ENCODE peak calls at places on chromosomes 12 and 14, in four cellular contexts. D, O, Y and H are unnamed samples.

GRCh38 chr14:53306926-53307325 is 153.8 kb upstream of the DDHD1 start:
- DNase-seq in D (no peak), O (no peak), Y (no peak), H (no peak)

GRCh38 chr14:100779691-100780080 is 46.2 kb upstream of the MEG3 start:
- DNase-seq in D (no peak), O (peak; percentile 56), Y (no peak), H (no peak)

GRCh38 chr12:91180577-91180976 is 2.0 kb downstream of the DCN start:
- DNase-seq in D (no peak), O (no peak), Y (no peak), H (no peak)

GRCh38 chr12:70408004-70408790 is 42.1 kb downstream of the KCNMB4 start:
- DNase-seq in D (no peak), O (no peak), Y (no peak), H (no peak)

GRCh38 chr12:80321653-80322052 is 122.4 kb upstream of the PTPRQ start:
- DNase-seq in D (no peak), O (no peak), Y (peak; percentile 60), H (peak; percentile 21)

GRCh38 chr14:27056586-27056985 is 458.8 kb upstream of the NOVA1 start:
- DNase-seq in D (no peak), O (no peak), Y (peak; percentile 6), H (no peak)

GRCh38 chr14:78758333-78758732 is 588.2 kb downstream of the NRXN3 start:
- DNase-seq in D (no peak), O (no peak), Y (no peak), H (no peak)

GRCh38 chr14:102264355-102264754 is 40.6 kb downstream of the MOK start:
- DNase-seq in D (no peak), O (no peak), Y (no peak), H (no peak)

GRCh38 chr14:100370003-100370402 is 46.9 kb downstream of the SLC25A47 start:
- DNase-seq in D (no peak), O (no peak), Y (no peak), H (no peak)

GRCh38 chr12:124761876-124762275 is 101.8 kb downstream of the SCARB1 start:
- DNase-seq in D (no peak), O (no peak), Y (no peak), H (no peak)

GRCh38 chr12:24387381-24387780 is 437.9 kb upstream of the SOX5 start:
- DNase-seq in D (no peak), O (no peak), Y (no peak), H (no peak)

GRCh38 chr14:28482644-28483043 is 283.9 kb upstream of the FOXG1 start:
- DNase-seq in D (no peak), O (no peak), Y (no peak), H (no peak)

GRCh38 chr12:75715323-75715644 is 203.9 kb upstream of the KRR1 start:
- DNase-seq in D (no peak), O (no peak), Y (no peak), H (no peak)

GRCh38 chr14:62674833-62675232 is 370.4 kb downstream of the KCNH5 start:
- DNase-seq in D (no peak), O (no peak), Y (peak; percentile 24), H (peak; percentile 48)

GRCh38 chr12:116143883-116144266 is 133.6 kb downstream of the MED13L start:
- DNase-seq in D (no peak), O (no peak), Y (no peak), H (no peak)

GRCh38 chr14:36661506-36662257 is at the start of gene PAX9:
- DNase-seq in D (peak; percentile 72), O (no peak), Y (peak; percentile 96), H (peak; percentile 80)

GRCh38 chr12:47753021-47754001 is 5.4 kb downstream of the RAPGEF3 start:
- DNase-seq in D (no peak), O (peak; percentile 88), Y (peak; percentile 91), H (peak; percentile 85)

GRCh38 chr14:27181304-27181703 is 583.5 kb upstream of the NOVA1 start:
- DNase-seq in D (no peak), O (no peak), Y (no peak), H (no peak)

GRCh38 chr12:110641512-110641911 is 27.6 kb downstream of the TCTN1 start:
- DNase-seq in D (no peak), O (no peak), Y (no peak), H (no peak)

GRCh38 chr14:22487401-22487800 is 101.6 kb downstream of the DAD1 start:
- DNase-seq in D (no peak), O (no peak), Y (no peak), H (no peak)
- TF ChIP-seq POLR2AphosphoS5 in D (no peak), O (no peak), Y (no peak), H (no peak)

GRCh38 chr12:54258286-54258685 is 21.6 kb downstream of the CBX5 start:
- DNase-seq in D (no peak), O (no peak), Y (no peak), H (no peak)
- H3K4me1 ChIP-seq in D (peaks cover 61% of the 10 kb centered on the region), O (peaks cover 31% of the 10 kb centered on the region), Y (peaks cover 3% of the 10 kb centered on the region), H (peaks cover 11% of the 10 kb centered on the region)

GRCh38 chr14:77140937-77141591 is 527 bp downstream of the ZDHHC22 start:
- DNase-seq in D (no peak), O (peak; percentile 72), Y (no peak), H (no peak)
- H3K4me3 ChIP-seq in D (peak overlapping the region; percentile 38), O (peak overlapping the region; percentile 39), Y (peak overlapping the region; percentile 20), H (peak overlapping the region; percentile 42)

DNA sequence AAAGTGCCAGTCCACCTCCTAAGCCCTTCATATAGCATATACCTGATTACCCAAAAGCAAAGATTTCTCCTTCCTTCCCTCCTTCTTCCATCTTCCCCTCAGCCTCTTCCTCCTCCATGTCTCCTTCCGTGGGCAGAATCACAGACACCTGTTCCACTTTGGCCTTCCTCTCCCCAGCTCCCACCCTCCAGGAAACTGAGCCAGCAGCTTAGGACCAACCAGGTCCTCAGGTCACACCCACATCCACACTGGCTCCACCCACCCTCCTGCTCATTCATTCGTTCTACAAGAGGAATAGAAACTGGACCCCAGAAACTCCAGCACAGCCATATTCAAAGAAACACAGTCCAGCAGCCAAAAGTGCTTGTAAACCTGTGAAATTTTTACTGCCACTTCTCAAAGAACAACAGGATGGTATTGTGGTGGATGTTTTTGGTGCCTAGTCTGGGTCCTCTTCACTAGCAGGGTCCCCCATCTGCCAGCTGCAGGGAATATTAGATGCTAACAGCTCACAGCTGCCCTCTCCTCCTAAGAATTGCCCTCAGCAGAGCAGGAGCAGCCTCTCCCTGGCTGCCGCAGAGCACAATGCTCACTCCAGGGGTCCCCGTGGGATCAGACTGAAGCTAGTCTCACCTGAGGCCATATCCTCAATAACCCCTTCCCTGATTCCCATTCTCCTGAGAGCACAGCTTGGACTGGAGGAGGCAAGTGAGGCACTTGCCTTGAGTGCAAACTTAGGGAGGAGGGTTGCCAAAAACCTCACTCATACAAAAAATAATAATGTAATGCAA is 18.4 kb downstream of the CMKLR1 start:
- DNase-seq in D (no peak), O (no peak), Y (no peak), H (no peak)
- TF ChIP-seq POLR2AphosphoS5 in D (no peak), O (peak; percentile 40), Y (no peak), H (no peak)

GRCh38 chr12:68813242-68813593 is 5.2 kb downstream of the MDM2 start:
- DNase-seq in D (no peak), O (no peak), Y (no peak), H (no peak)
- H3K4me1 ChIP-seq in D (peaks cover 48% of the 10 kb centered on the region), O (peaks cover 69% of the 10 kb centered on the region), Y (peaks cover 8% of the 10 kb centered on the region), H (peaks cover 8% of the 10 kb centered on the region)

GRCh38 chr12:131042848-131043245 is 89.1 kb downstream of the ADGRD1 start:
- DNase-seq in D (no peak), O (peak; percentile 66), Y (no peak), H (no peak)
- H3K4me3 ChIP-seq in D (no peak overlapping the region), O (no peak overlapping the region), Y (no peak overlapping the region), H (no peak overlapping the region)

GRCh38 chr12:6888360-6888759 is 15.3 kb upstream of the SPSB2 start:
- DNase-seq in D (no peak), O (no peak), Y (no peak), H (no peak)

GRCh38 chr12:6891637-6892036 is 13.0 kb upstream of the LRRC23 start:
- DNase-seq in D (no peak), O (no peak), Y (no peak), H (no peak)

GRCh38 chr12:6896846-6897435 is 7.7 kb upstream of the LRRC23 start:
- DNase-seq in D (no peak), O (no peak), Y (no peak), H (no peak)

GRCh38 chr12:6887460-6887859 is 14.4 kb upstream of the SPSB2 start:
- DNase-seq in D (no peak), O (no peak), Y (peak; percentile 40), H (no peak)

DNA sequence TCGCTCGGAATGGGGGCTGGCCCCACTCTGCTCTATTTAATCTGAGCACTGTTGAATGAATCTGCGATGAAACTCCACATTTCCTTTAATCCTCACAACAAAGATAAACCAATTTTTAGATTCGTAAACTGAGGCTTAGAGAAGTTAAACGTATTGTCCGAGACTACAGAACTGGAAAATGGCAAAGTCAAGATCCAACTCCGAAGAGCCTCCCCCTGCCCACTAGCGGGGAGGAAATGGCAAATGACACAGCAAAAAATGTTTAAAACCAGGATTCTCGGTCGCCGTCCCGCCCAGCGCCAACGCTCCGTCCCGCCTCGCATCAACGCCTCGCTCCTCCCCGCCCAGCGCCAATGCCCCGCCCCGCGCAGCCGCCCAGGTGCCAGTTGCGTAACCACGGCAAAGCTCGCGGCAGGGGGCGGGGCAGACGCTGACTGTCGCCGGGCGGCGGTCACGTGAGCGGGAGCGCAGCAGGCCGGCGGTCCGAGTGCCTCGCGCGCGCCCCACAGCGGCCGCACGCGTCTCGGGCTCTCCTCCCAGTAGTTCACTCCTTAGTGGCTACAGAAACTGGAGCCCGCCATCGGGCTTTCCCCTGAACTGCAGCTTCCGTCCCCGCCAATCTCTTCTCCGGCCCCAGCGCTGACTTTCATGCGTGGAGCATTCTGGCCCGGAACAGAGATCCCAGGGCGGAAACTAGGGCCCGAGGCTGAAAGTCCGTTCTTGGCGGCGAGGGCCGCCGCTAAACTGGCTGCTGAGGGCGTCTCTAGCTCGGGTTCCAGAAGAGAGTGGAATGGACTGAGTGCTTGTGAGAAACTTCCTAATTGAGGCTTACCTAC is 13.6 kb upstream of the LRRC23 start:
- DNase-seq in D (peak; percentile 99), O (peak; percentile 100), Y (peak; percentile 97), H (peak; percentile 96)
- TF ChIP-seq POLR2AphosphoS5 in D (peak; percentile 94), O (peak; percentile 90), Y (peak; percentile 88), H (peak; percentile 86)

DNA sequence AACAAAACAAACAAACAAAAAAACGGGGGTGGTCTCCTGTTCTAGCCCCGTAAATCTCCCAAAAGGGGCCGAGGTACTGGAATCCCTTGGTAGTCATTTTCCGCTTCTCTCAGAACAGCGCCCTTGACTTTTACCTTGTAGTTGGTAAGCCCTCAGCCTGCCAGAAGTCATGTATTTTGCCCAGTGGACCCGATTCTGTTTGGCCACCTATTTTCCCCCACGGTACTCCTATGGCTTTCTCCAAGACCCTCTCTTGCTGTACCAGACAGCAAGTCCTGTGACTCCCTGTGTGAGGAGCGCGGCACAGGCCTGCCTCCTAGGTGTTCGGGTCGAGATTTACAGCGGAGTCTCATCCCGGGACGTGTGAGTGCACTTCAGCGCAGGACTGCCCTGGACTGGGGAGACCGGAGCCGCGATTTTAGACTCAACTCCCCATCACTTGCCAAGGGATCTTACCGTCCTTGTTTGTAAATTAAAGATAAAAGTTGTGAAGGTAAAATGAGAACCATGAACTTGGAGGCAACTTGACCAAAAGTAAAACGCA is 1.1 kb upstream of the MBD6 start:
- DNase-seq in D (no peak), O (peak; percentile 88), Y (peak; percentile 40), H (peak; percentile 70)
- H3K4me1 ChIP-seq in D (peaks cover 79% of the 10 kb centered on the region), O (peaks cover 68% of the 10 kb centered on the region), Y (peaks cover 25% of the 10 kb centered on the region), H (peaks cover 13% of the 10 kb centered on the region)

DNA sequence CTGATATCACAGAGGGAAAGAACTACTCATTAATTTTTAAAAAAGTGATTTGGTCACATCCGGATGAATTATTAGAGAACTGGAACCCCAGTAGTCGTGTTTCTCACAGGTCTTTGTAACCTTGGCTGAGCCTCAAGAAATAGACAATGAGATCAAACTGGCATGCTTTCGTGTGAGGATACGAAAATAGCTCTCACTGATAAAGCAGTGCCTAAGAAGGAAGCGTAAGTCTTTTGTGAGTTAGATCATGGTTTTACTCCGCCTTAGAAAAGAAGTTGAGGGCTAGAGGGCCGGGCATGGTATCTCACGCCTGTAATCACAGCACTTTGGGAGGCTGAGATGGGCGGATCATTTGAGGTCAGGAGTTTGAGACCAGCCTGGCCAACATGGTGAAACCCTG is 33.8 kb upstream of the GALNT16 start:
- DNase-seq in D (no peak), O (no peak), Y (no peak), H (no peak)
- H3K4me3 ChIP-seq in D (no peak overlapping the region), O (no peak overlapping the region), Y (no peak overlapping the region), H (no peak overlapping the region)